ENCODE peak calls at places on chromosomes 2 and 18, in four cellular contexts. B is breast epithelium, S is heart left ventricle, C is right cardiac atrium. H is an unnamed sample.

GRCh38 chr2:229401126-229401865 is 130.2 kb upstream of the PID1 start:
- DNase-seq in S (no peak), B (no peak), C (no peak), H (no peak)

GRCh38 chr2:187890690-187891089 is 336.5 kb upstream of the TFPI start:
- DNase-seq in C (no peak), S (no peak), B (no peak), H (peak)

GRCh38 chr2:172107690-172108586 is 5.2 kb upstream of the DLX2 start:
- DNase-seq in S (no peak), B (no peak), C (no peak), H (no peak)

GRCh38 chr18:21051615-21052014 is 60.0 kb downstream of the ROCK1 start:
- DNase-seq in C (no peak), S (no peak), B (no peak), H (no peak)

GRCh38 chr18:67243799-67244587 is 272.5 kb downstream of the DSEL start:
- DNase-seq in B (no peak), S (no peak), C (no peak), H (peak)

GRCh38 chr18:63410792-63411191 is 11.5 kb downstream of the VPS4B start:
- DNase-seq in C (no peak), S (no peak), B (no peak), H (peak)

GRCh38 chr2:195647302-195647701 is 9.7 kb upstream of the SLC39A10 start:
- DNase-seq in B (no peak), C (no peak), S (no peak), H (no peak)

GRCh38 chr2:200703132-200703925 is 108.4 kb upstream of the BZW1 start:
- DNase-seq in S (no peak), C (no peak), B (no peak), H (peak)

GRCh38 chr2:11320698-11321492 is 23.5 kb downstream of the ROCK2 start:
- DNase-seq in S (no peak), B (no peak), C (no peak), H (no peak)

GRCh38 chr2:125386074-125386473 is 1269.9 kb upstream of the GYPC start:
- DNase-seq in B (no peak), C (no peak), S (no peak), H (no peak)

GRCh38 chr2:18209934-18210639 is 331.6 kb downstream of the KCNS3 start:
- DNase-seq in C (no peak), B (no peak), S (no peak), H (peak)

GRCh38 chr2:223020971-223021675 is 30.9 kb upstream of the KCNE4 start:
- DNase-seq in C (no peak), B (no peak), S (no peak), H (no peak)

GRCh38 chr18:36399055-36399454 is 101.5 kb downstream of the FHOD3 start:
- DNase-seq in B (no peak), S (no peak), C (no peak), H (peak)

GRCh38 chr18:40375811-40376210 is 1579.2 kb upstream of the PIK3C3 start:
- DNase-seq in B (no peak), S (no peak), C (no peak), H (no peak)

GRCh38 chr2:189137519-189137918 is 42.0 kb downstream of the COL5A2 start:
- DNase-seq in B (no peak), C (no peak), S (no peak), H (no peak)

GRCh38 chr18:72613589-72613988 is 69.4 kb upstream of the CBLN2 start:
- DNase-seq in C (no peak), S (no peak), B (no peak), H (peak)

GRCh38 chr2:12227941-12228608 is 481.6 kb downstream of the LPIN1 start:
- DNase-seq in C (no peak), S (no peak), B (no peak), H (no peak)

GRCh38 chr2:40844353-40845277 is 392.7 kb upstream of the SLC8A1 start:
- DNase-seq in C (no peak), B (no peak), S (no peak), H (peak)

GRCh38 chr2:3780477-3781402 is 77.4 kb downstream of the DCDC2C start:
- DNase-seq in B (peak), S (peak), C (peak), H (peak)

GRCh38 chr2:97885841-97886240 is 109.9 kb downstream of the TMEM131 start:
- DNase-seq in B (no peak), S (no peak), C (no peak), H (no peak)

GRCh38 chr2:170509460-170510193 is 205.5 kb upstream of the SP5 start:
- DNase-seq in B (no peak), S (no peak), C (no peak), H (no peak)

GRCh38 chr2:145012806-145013205 is 492.9 kb upstream of the ZEB2 start:
- DNase-seq in B (no peak), C (no peak), S (no peak), H (no peak)

GRCh38 chr2:3683748-3684454 is 19.5 kb upstream of the DCDC2C start:
- DNase-seq in S (no peak), C (no peak), B (no peak), H (peak)

GRCh38 chr2:19785432-19785831 is 116.4 kb downstream of the TTC32 start:
- DNase-seq in S (peak), B (no peak), C (no peak), H (peak)

GRCh38 chr2:38149533-38149932 is 73.6 kb upstream of the CYP1B1 start:
- DNase-seq in C (peak), S (peak), B (no peak), H (no peak)

GRCh38 chr18:72834731-72835130 is 33.1 kb downstream of the NETO1 start:
- DNase-seq in C (no peak), S (no peak), B (no peak), H (no peak)

GRCh38 chr2:231371430-231372054 is 24.0 kb upstream of the B3GNT7 start:
- DNase-seq in B (no peak), S (no peak), C (peak), H (no peak)

GRCh38 chr18:41585512-41585911 is 369.5 kb upstream of the PIK3C3 start:
- DNase-seq in S (no peak), B (no peak), C (no peak), H (no peak)

GRCh38 chr2:212752730-212753351 is 214.2 kb upstream of the ERBB4 start:
- DNase-seq in C (no peak), S (no peak), B (no peak), H (no peak)

GRCh38 chr2:22450831-22451230 is 934.1 kb upstream of the KLHL29 start:
- DNase-seq in S (no peak), C (no peak), B (peak), H (no peak)

GRCh38 chr2:58204195-58204959 is 36.7 kb downstream of the FANCL start:
- DNase-seq in C (no peak), S (no peak), B (no peak), H (peak)

GRCh38 chr2:234399451-234400246 is 97.2 kb downstream of the ARL4C start:
- DNase-seq in C (no peak), B (no peak), S (no peak), H (no peak)

DNA sequence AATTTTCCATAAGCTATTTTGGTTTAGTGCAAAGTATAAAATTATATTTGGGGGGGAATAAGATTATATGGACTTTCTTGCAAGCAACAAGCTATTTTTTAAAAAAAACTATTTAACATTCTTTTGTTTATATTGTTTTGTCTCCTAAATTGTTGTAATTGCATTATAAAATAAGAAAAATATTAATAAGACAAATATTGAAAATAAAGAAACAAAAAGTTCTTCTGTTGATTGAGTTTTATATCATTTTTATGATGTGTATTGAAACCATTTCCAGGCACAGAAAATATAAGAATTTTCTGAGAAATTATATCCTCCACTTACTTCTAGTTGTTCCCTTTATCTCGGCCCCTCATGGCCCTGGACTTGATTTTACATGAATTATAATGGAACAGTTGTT is 3.7 kb downstream of the CCL20 start:
- DNase-seq in C (no peak), B (no peak), S (no peak), H (no peak)
- H3K4me3 ChIP-seq in C (no peak), B (no peak), S (no peak), H (peak)

GRCh38 chr18:33987206-33987605 is 237.5 kb downstream of the NOL4 start:
- DNase-seq in B (no peak), S (no peak), C (no peak), H (no peak)
- H3K4me3 ChIP-seq in B (no peak), S (no peak), C (no peak), H (no peak)

GRCh38 chr2:207767461-207768167 is 2.1 kb downstream of the FZD5 start:
- DNase-seq in B (no peak), S (peak), C (peak), H (peak)
- H3K4me3 ChIP-seq in B (peak), S (peak), C (peak), H (peak)

DNA sequence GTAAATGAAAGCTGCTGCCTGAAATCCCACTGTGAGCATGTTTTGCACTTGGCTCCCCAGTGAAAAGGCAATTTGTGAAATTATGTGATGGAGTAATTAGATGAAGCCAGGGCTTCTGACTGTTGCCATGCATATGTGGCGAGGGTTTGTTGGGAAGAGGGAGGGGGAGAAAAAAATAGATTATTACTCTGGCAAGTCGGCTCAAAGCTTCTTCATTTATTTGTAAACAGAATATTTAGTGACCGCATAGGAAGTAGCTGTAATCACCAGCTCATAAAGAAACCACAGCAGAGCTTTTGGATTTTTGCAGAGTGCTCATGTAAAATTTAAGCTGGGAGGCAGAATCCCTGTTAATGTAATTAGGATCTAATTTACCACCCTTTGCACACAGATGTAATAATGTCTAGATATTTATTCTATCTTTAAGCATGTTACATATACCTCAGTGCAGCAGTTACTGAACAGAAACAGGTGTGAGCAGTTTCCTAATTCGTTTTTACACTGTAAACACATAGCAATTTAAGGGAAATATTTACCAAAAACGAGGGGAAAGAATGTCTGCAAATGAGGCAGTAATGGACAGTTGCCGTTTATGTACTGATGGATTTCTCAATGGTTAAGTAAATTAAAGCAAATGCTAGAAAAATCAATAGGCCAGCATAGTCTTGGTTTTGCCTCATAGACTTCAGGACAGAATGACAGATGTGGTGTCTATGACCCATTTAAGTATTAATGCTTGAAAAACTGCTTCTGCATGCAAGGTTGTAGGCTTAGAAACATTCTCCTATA is 87.9 kb downstream of the MEIS1 start:
- DNase-seq in S (no peak), B (no peak), C (no peak), H (no peak)
- H3K4me3 ChIP-seq in S (no peak), B (no peak), C (no peak), H (no peak)

DNA sequence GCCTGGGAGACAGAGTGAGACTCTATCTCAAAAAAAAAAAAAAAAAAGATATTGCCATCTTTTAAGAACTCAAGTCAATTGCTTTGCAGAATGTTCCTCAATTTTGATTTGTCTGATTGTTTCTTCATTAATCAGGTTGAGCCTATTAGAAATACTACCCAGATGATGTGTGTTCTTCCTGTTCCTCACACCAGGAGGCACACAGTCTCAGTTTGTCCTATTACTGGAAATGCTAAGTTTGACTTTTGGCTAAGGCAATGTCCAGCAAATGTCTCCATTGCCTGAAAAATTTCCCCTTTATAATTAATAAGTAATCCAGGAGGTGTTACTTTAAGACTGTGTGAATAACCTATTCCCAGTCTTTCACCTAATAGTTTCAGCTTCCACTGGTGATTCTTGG is 28.4 kb downstream of the BOLA3 start:
- DNase-seq in S (no peak), B (no peak), C (no peak), H (no peak)
- H3K4me3 ChIP-seq in S (no peak), B (no peak), C (no peak), H (no peak)

GRCh38 chr2:154697422-154698237 is 865 bp upstream of the KCNJ3 start:
- DNase-seq in S (no peak), B (no peak), C (peak), H (no peak)
- H3K4me3 ChIP-seq in S (peak), B (peak), C (peak), H (no peak)

GRCh38 chr2:165952085-165952484 is 1.5 kb downstream of the TTC21B start:
- DNase-seq in S (no peak), B (no peak), C (no peak), H (no peak)

GRCh38 chr2:165953306-165953654 is 296 bp downstream of the TTC21B start:
- DNase-seq in B (no peak), S (no peak), C (no peak), H (peak)

GRCh38 chr2:165950438-165950837 is 3.1 kb downstream of the TTC21B start:
- DNase-seq in B (no peak), S (no peak), C (no peak), H (no peak)

GRCh38 chr2:165953655-165954606 is at the start of gene TTC21B:
- DNase-seq in S (peak), C (peak), B (peak), H (peak)

DNA sequence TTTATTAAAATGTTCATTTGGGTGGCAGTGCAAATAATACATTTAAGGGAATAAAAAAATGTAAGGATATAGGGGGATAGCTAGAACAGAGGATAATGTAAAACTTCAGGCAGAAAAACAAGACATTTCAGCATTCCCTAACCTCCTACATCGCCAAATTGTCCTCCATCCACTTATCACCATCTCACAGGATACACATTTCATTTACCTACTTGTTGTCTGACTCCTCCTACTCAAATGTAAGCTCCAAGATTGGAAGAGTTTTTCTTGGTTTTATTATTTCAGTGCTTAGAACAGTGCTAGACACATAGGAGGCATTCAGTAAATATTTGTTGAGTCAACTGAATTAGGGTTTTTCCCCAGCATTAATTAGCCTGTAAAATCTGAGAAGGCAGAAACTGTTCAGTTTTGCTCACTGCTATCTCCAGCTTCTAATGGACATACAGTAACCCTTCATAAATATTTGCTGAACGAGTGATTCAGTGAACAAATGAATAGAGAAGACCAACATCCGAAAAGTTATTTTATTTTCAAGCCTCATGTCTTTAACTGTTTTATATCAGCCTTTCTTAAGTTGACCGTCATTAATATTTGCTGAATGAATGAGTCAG is 871 bp downstream of the TTC21B start:
- DNase-seq in C (no peak), B (no peak), S (no peak), H (peak)
- H3K4me3 ChIP-seq in C (peak), B (peak), S (peak), H (peak)

DNA sequence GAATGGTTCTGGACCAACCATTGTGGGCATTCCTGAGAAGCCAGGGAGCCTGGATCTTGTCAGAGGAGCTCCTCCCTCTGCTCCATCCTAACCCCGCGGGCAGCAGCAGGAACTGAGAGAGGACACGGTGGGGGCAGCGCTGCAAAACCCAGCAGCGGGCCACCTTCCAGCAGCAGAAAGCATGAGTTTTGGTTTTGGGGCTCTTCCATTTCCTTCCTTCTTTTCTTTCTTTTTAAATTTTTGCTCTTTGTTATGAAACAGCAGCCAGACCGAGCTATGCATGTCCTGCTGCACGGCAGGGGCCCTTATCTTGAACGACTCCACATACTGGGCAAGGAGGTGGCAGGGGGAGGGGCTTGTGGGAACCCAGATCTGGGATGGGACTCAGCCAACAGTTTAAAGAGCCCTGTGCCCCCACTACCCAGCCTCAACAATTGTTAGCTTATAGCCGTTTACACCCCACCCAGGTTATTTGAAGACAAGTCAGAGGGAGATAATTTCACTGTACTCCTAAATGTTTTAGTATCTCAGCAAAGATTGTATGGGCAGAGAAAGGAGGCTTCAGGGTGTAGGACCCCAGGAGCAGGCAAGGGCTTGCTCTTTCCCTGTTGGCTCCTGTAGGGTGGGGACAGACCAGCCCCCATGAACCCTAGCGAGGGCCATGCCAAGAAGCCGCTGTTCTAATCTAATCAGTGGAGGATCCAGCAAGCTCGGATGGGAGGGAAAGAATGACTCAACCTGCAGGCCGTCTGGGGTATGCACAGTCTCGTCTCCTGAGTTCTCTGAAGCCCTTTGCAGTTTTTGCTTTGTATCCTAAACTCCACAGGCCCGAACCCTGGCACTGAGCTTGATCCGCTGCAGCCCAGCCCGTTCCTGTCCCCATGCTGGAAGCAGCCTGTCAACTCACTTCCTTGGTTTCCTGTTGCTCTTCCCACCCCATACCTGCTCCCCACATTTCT is 75.3 kb downstream of the LRRFIP1 start:
- DNase-seq in S (peak), C (peak), B (peak), H (no peak)
- H3K4me3 ChIP-seq in S (peak), C (no peak), B (no peak), H (no peak)

DNA sequence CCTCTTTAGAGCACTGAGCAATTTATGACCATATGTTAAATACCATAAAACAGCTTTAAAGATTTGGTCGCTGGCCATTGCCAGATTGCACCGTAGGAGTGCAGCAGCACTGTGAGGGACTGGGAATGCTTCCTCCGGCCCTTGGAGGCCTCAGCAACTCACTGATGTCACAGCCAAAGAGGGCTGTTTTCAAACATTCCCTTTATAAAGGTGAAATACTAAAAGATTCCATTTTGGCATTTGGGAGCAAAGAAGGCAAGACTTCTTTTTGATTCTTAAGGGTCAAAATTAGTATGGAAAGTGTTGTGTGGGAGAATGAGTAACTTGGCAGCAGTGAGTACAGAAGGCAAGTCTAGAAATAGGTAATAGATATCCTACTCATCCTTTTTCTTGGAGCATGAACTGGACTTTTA is 63.7 kb downstream of the BABAM2 start:
- DNase-seq in B (no peak), C (no peak), S (no peak), H (no peak)
- H3K4me3 ChIP-seq in B (no peak), C (no peak), S (no peak), H (no peak)